ENCODE peak calls at places on chromosomes 2 and 18, in six cellular contexts. J is HL-60, S is suprapubic skin, E is neural progenitor cell, I is IMR-90, L is bronchial epithelial cell. M is an unnamed sample. For H3K27me3, the result is how much of the 10 kb centered on the place peaks cover.

GRCh38 chr2:88517759-88518201 is 65.3 kb upstream of the FOXI3 start:
- DNase-seq in S (no peak), I (no peak), J (no peak), L (no peak), E (peak), M (no peak)

GRCh38 chr2:239137165-239137889 is 263.5 kb downstream of the HDAC4 start:
- DNase-seq in I (no peak), S (no peak), E (no peak), J (no peak), L (no peak), M (no peak)

GRCh38 chr2:240935101-240935876 is 29.2 kb downstream of the CROCC2 start:
- DNase-seq in L (no peak), I (no peak), S (peak), J (no peak), E (no peak), M (no peak)

GRCh38 chr2:207438414-207439126 is 91.2 kb upstream of the CREB1 start:
- DNase-seq in L (no peak), I (no peak), E (no peak), S (no peak), J (no peak), M (no peak)

GRCh38 chr2:200226652-200227426 is 79.7 kb upstream of the SPATS2L start:
- DNase-seq in I (no peak), J (no peak), E (no peak), L (no peak), S (no peak), M (no peak)

GRCh38 chr2:105468655-105469042 is 69.8 kb upstream of the FHL2 start:
- DNase-seq in S (no peak), L (no peak), J (no peak), E (no peak), I (no peak), M (no peak)

GRCh38 chr2:38765149-38765548 is 12.9 kb upstream of the GEMIN6 start:
- DNase-seq in E (no peak), J (no peak), L (peak), S (no peak), I (peak), M (no peak)

GRCh38 chr2:195408811-195409210 is 248.2 kb upstream of the SLC39A10 start:
- DNase-seq in S (no peak), E (no peak), L (no peak), I (peak), J (no peak), M (no peak)

GRCh38 chr2:200662727-200663126 is 76.9 kb downstream of the AOX1 start:
- DNase-seq in E (no peak), J (no peak), I (peak), L (peak), S (no peak), M (no peak)

GRCh38 chr18:47968721-47969120 is 38.3 kb upstream of the SMAD2 start:
- DNase-seq in E (peak), L (no peak), S (no peak), I (no peak), J (no peak), M (no peak)

GRCh38 chr2:190343500-190344274 is at the start of gene INPP1:
- DNase-seq in E (peak), J (peak), S (peak), I (peak), L (no peak), M (peak)

GRCh38 chr2:149363953-149364352 is 33.6 kb downstream of the LYPD6 start:
- DNase-seq in I (no peak), E (peak), L (no peak), S (no peak), J (no peak), M (no peak)

GRCh38 chr2:139514946-139515345 is 734.8 kb upstream of the NXPH2 start:
- DNase-seq in J (no peak), S (no peak), E (no peak), I (no peak), L (no peak), M (no peak)

GRCh38 chr2:121036226-121036692 is 248.7 kb downstream of the TFCP2L1 start:
- DNase-seq in I (no peak), J (no peak), E (no peak), S (no peak), L (peak), M (no peak)

GRCh38 chr2:88903744-88904353 is 212.4 kb downstream of the RPIA start:
- DNase-seq in S (no peak), I (peak), J (peak), E (no peak), L (peak), M (no peak)

GRCh38 chr2:233034091-233034882 is 1.8 kb downstream of the NEU2 start:
- DNase-seq in E (no peak), S (peak), L (no peak), J (no peak), I (no peak), M (no peak)

GRCh38 chr2:37459095-37459981 is 114.9 kb downstream of the QPCT start:
- DNase-seq in S (no peak), I (peak), L (peak), E (no peak), J (no peak), M (no peak)

GRCh38 chr18:48781041-48781989 is 169.4 kb downstream of the SMAD7 start:
- DNase-seq in J (no peak), I (peak), S (peak), L (no peak), E (peak), M (no peak)

GRCh38 chr2:233301811-233302210 is 5.8 kb upstream of the SAG start:
- DNase-seq in S (no peak), E (peak), J (no peak), L (no peak), I (no peak), M (no peak)

GRCh38 chr2:217430916-217431576 is 571.2 kb upstream of the TNP1 start:
- DNase-seq in L (no peak), J (no peak), I (peak), E (no peak), S (no peak), M (no peak)

GRCh38 chr2:4053769-4054493 is 350.6 kb downstream of the DCDC2C start:
- DNase-seq in I (no peak), J (no peak), E (no peak), S (no peak), L (no peak), M (no peak)

GRCh38 chr18:3046216-3046808 is 33.4 kb upstream of the LPIN2 start:
- DNase-seq in E (peak), L (no peak), S (no peak), I (no peak), J (no peak), M (no peak)

GRCh38 chr18:53909668-53910067 is 314.8 kb downstream of the MBD2 start:
- DNase-seq in I (peak), E (no peak), J (peak), L (peak), S (no peak), M (no peak)

GRCh38 chr2:71547616-71548285 is 94.4 kb downstream of the DYSF start:
- DNase-seq in L (no peak), S (peak), J (no peak), E (no peak), I (no peak), M (no peak)

DNA sequence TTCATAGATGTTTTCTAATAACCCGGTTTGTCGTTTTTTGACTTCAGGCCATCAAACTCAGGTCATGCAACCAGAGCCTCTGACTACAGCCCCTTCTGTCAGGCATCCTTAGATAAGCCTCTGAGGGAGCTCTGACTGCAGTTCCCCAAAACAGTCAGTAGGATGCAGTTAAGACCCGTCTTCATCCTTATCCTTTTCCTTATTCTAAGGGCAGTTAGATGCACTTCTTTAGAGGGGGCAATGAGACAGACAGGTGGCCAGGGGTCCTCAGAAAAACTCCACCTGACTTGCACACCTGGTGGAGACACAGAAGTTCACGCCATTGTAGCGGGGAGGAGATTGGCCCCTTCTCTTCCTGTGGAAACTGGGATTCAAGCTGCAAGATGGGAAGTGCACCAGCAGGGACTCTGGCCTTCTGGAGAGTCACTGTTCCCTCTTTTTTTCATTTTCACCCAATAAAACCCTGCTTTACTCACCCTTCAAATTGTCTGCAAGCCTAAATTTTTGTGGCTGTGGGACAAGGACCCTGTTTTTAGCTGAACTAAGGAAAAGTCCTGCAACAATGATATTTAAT is 104.8 kb upstream of the TFPI start:
- DNase-seq in I (peak), S (no peak), E (peak), J (peak), L (peak), M (no peak)
- TF ChIP-seq CTCF in I (peak), S (no peak), E (peak), J (no peak), L (peak), M (peak)

GRCh38 chr18:75247601-75248421 is 37.2 kb downstream of the TSHZ1 start:
- DNase-seq in S (no peak), J (peak), L (peak), E (no peak), I (peak), M (no peak)

GRCh38 chr18:75247041-75247551 is 36.5 kb downstream of the TSHZ1 start:
- DNase-seq in I (peak), J (peak), S (no peak), E (no peak), L (no peak), M (no peak)

GRCh38 chr18:75249672-75250470 is 39.3 kb downstream of the TSHZ1 start:
- DNase-seq in S (no peak), J (peak), E (no peak), L (no peak), I (no peak), M (peak)

GRCh38 chr18:75249192-75249551 is 38.6 kb downstream of the TSHZ1 start:
- DNase-seq in S (no peak), L (no peak), I (no peak), E (no peak), J (no peak), M (no peak)

GRCh38 chr18:75248426-75249191 is 38.0 kb downstream of the TSHZ1 start:
- DNase-seq in L (no peak), S (no peak), I (no peak), E (no peak), J (no peak), M (no peak)
- H3K4me3 ChIP-seq in L (no peak), S (peak), I (peak), E (no peak), J (no peak), M (no peak)

GRCh38 chr2:74516070-74516633 is 1.9 kb downstream of the TLX2 start:
- DNase-seq in I (peak), S (peak), L (peak), E (peak), J (no peak), M (peak)
- H3K27me3 ChIP-seq in I (half or more), S (half or more), L (under half), E (half or more), J (half or more), M (under half)

GRCh38 chr2:86296947-86297346 is 40.5 kb downstream of the REEP1 start:
- DNase-seq in I (no peak), E (no peak), L (no peak), S (no peak), J (no peak), M (no peak)

GRCh38 chr2:86298411-86299390 is 38.7 kb downstream of the REEP1 start:
- DNase-seq in E (peak), I (no peak), L (no peak), J (no peak), S (no peak), M (no peak)

GRCh38 chr2:86300496-86300895 is 36.9 kb downstream of the REEP1 start:
- DNase-seq in I (no peak), J (no peak), S (no peak), L (no peak), E (no peak), M (no peak)

GRCh38 chr2:86295071-86295470 is 42.4 kb downstream of the REEP1 start:
- DNase-seq in L (no peak), J (no peak), S (no peak), E (no peak), I (no peak), M (no peak)

GRCh38 chr2:86297382-86298147 is 39.9 kb downstream of the REEP1 start:
- DNase-seq in E (no peak), S (no peak), I (no peak), J (peak), L (peak), M (no peak)
- TF ChIP-seq CTCF in E (peak), S (no peak), I (peak), J (no peak), L (no peak), M (peak)

GRCh38 chr2:85578243-85579180 is 1.1 kb downstream of the VAMP8 start:
- DNase-seq in E (no peak), S (no peak), L (no peak), J (peak), I (no peak), M (no peak)

GRCh38 chr2:85580206-85580605 is 2.8 kb downstream of the VAMP8 start:
- DNase-seq in E (no peak), L (no peak), J (no peak), I (no peak), S (no peak), M (no peak)

GRCh38 chr2:85577386-85578242 is at the start of gene VAMP8:
- DNase-seq in S (peak), E (peak), I (no peak), J (peak), L (peak), M (peak)

GRCh38 chr2:85577063-85577385 is 362 bp upstream of the VAMP8 start:
- DNase-seq in J (no peak), L (no peak), E (no peak), S (no peak), I (no peak), M (no peak)

GRCh38 chr2:85579266-85579935 is 2.0 kb downstream of the VAMP8 start:
- DNase-seq in J (peak), E (no peak), L (no peak), I (no peak), S (no peak), M (no peak)
- H3K4me3 ChIP-seq in J (peak), E (no peak), L (peak), I (no peak), S (peak), M (no peak)

GRCh38 chr18:907880-908512 is 3.3 kb downstream of the ADCYAP1 start:
- DNase-seq in L (no peak), E (peak), S (no peak), I (no peak), J (no peak), M (no peak)

GRCh38 chr18:911025-911424 is 6.4 kb downstream of the ADCYAP1 start:
- DNase-seq in E (no peak), S (no peak), L (no peak), J (no peak), I (no peak), M (no peak)

GRCh38 chr18:908631-909621 is 4.3 kb downstream of the ADCYAP1 start:
- DNase-seq in J (no peak), L (no peak), E (peak), I (no peak), S (no peak), M (no peak)

GRCh38 chr18:907171-907879 is 2.7 kb downstream of the ADCYAP1 start:
- DNase-seq in E (peak), S (no peak), I (no peak), J (no peak), L (no peak), M (no peak)

DNA sequence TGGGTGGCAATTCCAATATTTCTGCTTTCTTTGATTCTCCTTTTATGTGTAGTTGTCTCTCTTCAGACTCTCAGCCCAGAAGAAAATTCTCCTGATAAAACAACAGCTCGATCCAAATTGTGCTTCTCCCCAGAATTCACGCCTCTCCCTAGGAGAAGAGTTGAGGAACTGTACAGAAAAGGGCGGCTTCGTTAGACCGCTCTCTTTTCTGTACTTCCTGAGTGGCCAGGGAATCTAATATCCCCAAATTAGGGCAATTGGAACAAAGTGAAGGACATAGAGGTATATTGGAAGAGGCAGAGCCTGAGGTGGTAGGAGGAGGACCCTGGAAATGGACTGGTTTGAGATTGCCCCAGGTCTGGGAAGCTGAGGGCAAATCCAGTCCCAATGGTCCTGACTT is 5.6 kb downstream of the ADCYAP1 start:
- DNase-seq in J (no peak), I (no peak), L (no peak), E (no peak), S (no peak), M (no peak)
- H3K27me3 ChIP-seq in J (half or more), I (half or more), L (under half), E (half or more), S (half or more), M (under half)

DNA sequence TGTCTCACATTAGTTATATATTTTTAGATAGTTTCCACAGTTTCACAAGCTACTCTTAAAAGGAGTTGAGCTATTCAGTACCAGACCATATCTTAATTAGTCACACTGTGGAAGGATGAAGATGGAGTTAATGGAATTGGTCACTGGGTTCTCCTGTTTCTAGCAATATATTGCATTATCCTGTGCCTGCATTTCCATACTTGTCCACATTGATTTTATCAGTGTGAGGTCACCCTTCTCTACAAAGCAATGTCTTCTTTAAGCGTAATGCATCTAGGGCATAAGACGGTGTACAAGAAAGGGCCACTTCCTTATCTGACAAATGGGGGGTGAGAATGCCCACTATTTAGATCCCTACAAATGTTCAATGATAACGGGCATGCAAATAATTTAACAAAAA is 216.8 kb upstream of the TANK start:
- DNase-seq in L (no peak), J (no peak), S (no peak), I (no peak), E (no peak), M (no peak)
- TF ChIP-seq CTCF in L (no peak), J (no peak), S (no peak), I (no peak), E (no peak), M (no peak)

M was measured in GM06990.